ENCODE peak calls at places on chromosomes 12 and 14, in nine cellular contexts. L is ascending aorta; A is kidney epithelial cell; B is left ventricle myocardium inferior; R is fibroblast of lung; I is CD4-positive, CD25-positive, alpha-beta regulatory T cell; X is left lung; D is cardiac muscle cell; N is heart right ventricle. C is an unnamed sample.
A peak's percentile ranks its signal among the peaks of the same experiment; 100 is the strongest.

GRCh38 chr12:49966511-49967041 is 4.9 kb downstream of the AQP5 start:
- DNase-seq in L (no peak), A (no peak), B (no peak), R (no peak), I (no peak), X (no peak), D (no peak), N (no peak), C (no peak)

GRCh38 chr12:7989827-7990491 is 42.6 kb upstream of the FOXJ2 start:
- DNase-seq in L (peak; percentile 52), A (no peak), B (peak; percentile 32), R (no peak), I (peak; percentile 21), X (peak; percentile 85), D (no peak), N (no peak), C (peak; percentile 85)

GRCh38 chr12:120540445-120540844 is 6.3 kb downstream of the RNF10 start:
- DNase-seq in L (no peak), A (no peak), B (no peak), R (peak; percentile 74), I (no peak), X (no peak), D (no peak), N (no peak), C (no peak)

GRCh38 chr14:100421756-100422470 is 98.8 kb downstream of the SLC25A47 start:
- DNase-seq in L (no peak), A (no peak), B (no peak), R (no peak), I (no peak), X (no peak), D (no peak), N (no peak), C (no peak)

GRCh38 chr12:115570271-115570777 is 707.2 kb downstream of the MED13L start:
- DNase-seq in L (no peak), A (no peak), B (no peak), R (peak; percentile 73), I (no peak), X (no peak), D (no peak), N (no peak), C (no peak)

GRCh38 chr14:86532219-86532618 is 1002.3 kb downstream of the FLRT2 start:
- DNase-seq in L (no peak), A (peak; percentile 16), B (no peak), R (peak; percentile 12), I (no peak), X (no peak), D (no peak), N (no peak), C (no peak)

GRCh38 chr14:91464615-91465205 is 45.4 kb downstream of the PPP4R3A start:
- DNase-seq in L (no peak), A (no peak), B (no peak), R (no peak), I (no peak), X (no peak), D (no peak), N (no peak), C (no peak)

GRCh38 chr14:51539571-51540037 is 112.1 kb upstream of the FRMD6 start:
- DNase-seq in L (no peak), A (peak; percentile 99), B (no peak), R (peak; percentile 98), I (no peak), X (no peak), D (no peak), N (no peak), C (no peak)

GRCh38 chr12:45613306-45613705 is 116.2 kb upstream of the ARID2 start:
- DNase-seq in L (no peak), A (no peak), B (no peak), R (peak; percentile 57), I (no peak), X (no peak), D (no peak), N (no peak), C (no peak)

GRCh38 chr14:64620910-64621309 is 71.1 kb downstream of the PPP1R36 start:
- DNase-seq in L (no peak), A (no peak), B (no peak), R (peak; percentile 43), I (no peak), X (no peak), D (no peak), N (no peak), C (no peak)

GRCh38 chr14:106813477-106813823 is 1287.1 kb downstream of the TMEM121 start:
- DNase-seq in L (no peak), A (no peak), B (no peak), R (no peak), I (no peak), X (no peak), D (no peak), N (peak; percentile 13), C (no peak)

GRCh38 chr14:50510157-50510556 is 22.2 kb downstream of the MAP4K5 start:
- DNase-seq in L (no peak), A (no peak), B (no peak), R (no peak), I (no peak), X (no peak), D (no peak), N (no peak), C (no peak)

GRCh38 chr12:26466709-26467108 is 271.3 kb downstream of the SSPN start:
- DNase-seq in L (no peak), A (no peak), B (no peak), R (no peak), I (no peak), X (no peak), D (no peak), N (no peak), C (no peak)

GRCh38 chr14:88866305-88866704 is 41.9 kb downstream of the TTC8 start:
- DNase-seq in L (no peak), A (no peak), B (no peak), R (peak; percentile 62), I (no peak), X (no peak), D (no peak), N (no peak), C (no peak)

GRCh38 chr14:53412819-53413664 is 259.9 kb upstream of the DDHD1 start:
- DNase-seq in L (no peak), A (no peak), B (no peak), R (no peak), I (no peak), X (no peak), D (peak; percentile 24), N (no peak), C (peak; percentile 18)

GRCh38 chr12:27245039-27245438 is 953 bp downstream of the STK38L start:
- DNase-seq in L (no peak), A (no peak), B (no peak), R (no peak), I (no peak), X (no peak), D (peak; percentile 3), N (no peak), C (no peak)

GRCh38 chr12:75996907-75997447 is 34.6 kb downstream of the PHLDA1 start:
- DNase-seq in L (no peak), A (no peak), B (no peak), R (peak; percentile 38), I (no peak), X (no peak), D (no peak), N (no peak), C (no peak)

GRCh38 chr12:62724947-62725447 is 210.0 kb downstream of the PPM1H start:
- DNase-seq in L (no peak), A (peak; percentile 99), B (no peak), R (peak; percentile 100), I (no peak), X (peak; percentile 47), D (peak; percentile 14), N (no peak), C (peak; percentile 81)

GRCh38 chr14:29865299-29865698 is 62.3 kb downstream of the PRKD1 start:
- DNase-seq in L (no peak), A (no peak), B (no peak), R (peak; percentile 11), I (no peak), X (no peak), D (no peak), N (no peak), C (no peak)

DNA sequence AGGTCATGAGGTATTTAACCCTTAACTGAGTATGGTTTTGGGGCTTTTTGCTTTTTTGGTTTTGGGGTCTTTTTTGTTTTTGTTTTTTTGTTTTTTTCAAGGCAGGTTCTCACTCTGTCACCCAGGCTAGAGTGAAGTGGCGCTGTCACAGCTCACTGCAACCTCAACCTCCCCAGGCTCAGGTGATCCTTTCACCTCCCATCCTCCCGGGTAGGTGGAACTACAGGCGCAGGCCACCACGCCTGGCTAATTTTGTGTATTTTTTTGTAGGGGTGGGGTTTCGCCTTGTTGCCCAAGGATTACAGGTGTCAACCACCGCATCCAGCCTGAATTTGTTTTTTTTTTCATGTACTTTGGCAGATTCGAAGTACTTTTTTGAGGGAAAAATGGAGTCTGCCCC is 19.9 kb downstream of the RAP1B start:
- DNase-seq in L (no peak), A (no peak), B (no peak), R (no peak), I (no peak), X (no peak), D (no peak), N (no peak), C (no peak)
- H3K36me3 ChIP-seq in L (peaks cover 13% of the 10 kb centered on the region), A (no peaks in the 10 kb centered on the region), B (peaks cover 17% of the 10 kb centered on the region), R (no peaks in the 10 kb centered on the region), I (peaks cover 28% of the 10 kb centered on the region), X (peaks cover 19% of the 10 kb centered on the region), D (no peaks in the 10 kb centered on the region), N (peaks cover 7% of the 10 kb centered on the region), C (peaks cover 2% of the 10 kb centered on the region)

DNA sequence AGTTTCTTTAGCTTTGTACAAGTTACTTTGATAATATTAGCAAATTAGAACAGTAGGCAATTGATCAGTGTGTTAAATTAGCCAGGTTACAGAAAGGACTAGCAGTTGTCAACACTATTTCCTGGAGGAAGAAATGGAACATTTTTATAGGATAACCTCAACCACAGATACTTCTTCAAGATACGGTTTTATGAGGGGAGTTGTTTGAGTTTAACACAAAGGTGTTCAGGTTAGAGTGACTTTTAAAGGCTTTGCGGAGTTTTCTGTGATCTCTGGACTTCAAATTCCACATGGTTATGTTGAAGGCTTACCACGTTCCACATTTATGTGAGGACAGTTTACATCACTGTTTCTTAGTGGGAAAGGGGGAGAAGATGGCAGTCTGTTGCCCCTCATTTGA is 19.3 kb downstream of the YARS2 start:
- DNase-seq in L (no peak), A (no peak), B (no peak), R (no peak), I (no peak), X (no peak), D (no peak), N (no peak), C (no peak)
- H3K36me3 ChIP-seq in L (peaks cover 76% of the 10 kb centered on the region), A (peaks cover under 1% of the 10 kb centered on the region), B (peaks cover 91% of the 10 kb centered on the region), R (peaks cover 3% of the 10 kb centered on the region), I (peaks cover 72% of the 10 kb centered on the region), X (peaks cover 99% of the 10 kb centered on the region), D (peaks cover 34% of the 10 kb centered on the region), N (peaks cover 35% of the 10 kb centered on the region), C (peaks cover 2% of the 10 kb centered on the region)

DNA sequence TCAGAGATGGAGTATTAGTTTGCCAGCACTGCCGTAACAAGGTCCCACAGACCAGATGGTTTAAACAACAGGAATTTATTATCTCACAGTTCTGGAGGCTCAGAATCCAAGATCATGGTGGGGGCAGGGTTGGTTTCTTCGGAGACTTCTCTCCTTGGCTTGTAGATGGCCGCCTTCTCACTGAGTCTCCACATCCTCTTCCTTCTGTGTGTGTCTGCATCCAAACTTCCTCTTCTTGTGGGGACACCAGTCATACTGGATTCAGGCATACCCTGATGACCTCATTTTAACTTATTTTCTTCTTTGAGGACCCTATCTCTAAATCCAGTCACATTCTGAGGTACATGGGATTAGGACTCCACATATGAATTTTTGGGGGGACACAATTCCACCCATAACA is 455.5 kb downstream of the RGS6 start:
- DNase-seq in L (no peak), A (no peak), B (no peak), R (no peak), I (no peak), X (no peak), D (no peak), N (no peak), C (no peak)
- H3K36me3 ChIP-seq in L (no peaks in the 10 kb centered on the region), A (no peaks in the 10 kb centered on the region), B (no peaks in the 10 kb centered on the region), R (no peaks in the 10 kb centered on the region), I (no peaks in the 10 kb centered on the region), X (no peaks in the 10 kb centered on the region), D (no peaks in the 10 kb centered on the region), N (no peaks in the 10 kb centered on the region), C (no peaks in the 10 kb centered on the region)

GRCh38 chr12:926641-927040 is 22.9 kb downstream of the RAD52 start:
- DNase-seq in L (no peak), A (no peak), B (no peak), R (no peak), I (no peak), X (no peak), D (no peak), N (no peak), C (no peak)
- H3K36me3 ChIP-seq in L (peaks cover 85% of the 10 kb centered on the region), A (peaks cover 2% of the 10 kb centered on the region), B (peaks cover 95% of the 10 kb centered on the region), R (peaks cover 15% of the 10 kb centered on the region), I (peaks cover 52% of the 10 kb centered on the region), X (peaks cover 93% of the 10 kb centered on the region), D (peaks cover 48% of the 10 kb centered on the region), N (peaks cover 53% of the 10 kb centered on the region), C (no peaks in the 10 kb centered on the region)

C was measured in Caco-2.